ENCODE peak calls at places on chromosomes 13 and 19, in five cellular contexts. One of them, this sample, is unnamed.

GRCh38 chr19:1236566-1236965 is 1.2 kb downstream of the CBARP start:
- DNase-seq in AG04450: no peak
- DNase-seq in neural progenitor cell: peak; percentile 68
- DNase-seq in cardiac muscle cell: no peak
- DNase-seq in pancreas: no peak
- DNase-seq in this sample: no peak

GRCh38 chr13:24516919-24517318 is 4.3 kb upstream of the PARP4 start:
- DNase-seq in AG04450: no peak
- DNase-seq in neural progenitor cell: no peak
- DNase-seq in cardiac muscle cell: no peak
- DNase-seq in pancreas: no peak
- DNase-seq in this sample: no peak

GRCh38 chr19:35419046-35419445 is 29.0 kb upstream of the FFAR2 start:
- DNase-seq in AG04450: no peak
- DNase-seq in neural progenitor cell: no peak
- DNase-seq in cardiac muscle cell: no peak
- DNase-seq in pancreas: no peak
- DNase-seq in this sample: no peak

GRCh38 chr19:13014101-13014920 is 19.0 kb downstream of the NFIX start:
- DNase-seq in AG04450: no peak
- DNase-seq in neural progenitor cell: peak; percentile 82
- DNase-seq in cardiac muscle cell: peak; percentile 60
- DNase-seq in pancreas: no peak
- DNase-seq in this sample: no peak

GRCh38 chr19:511101-511841 is 4.0 kb downstream of the TPGS1 start:
- DNase-seq in AG04450: no peak
- DNase-seq in neural progenitor cell: peak; percentile 75
- DNase-seq in cardiac muscle cell: peak; percentile 72
- DNase-seq in pancreas: no peak
- DNase-seq in this sample: no peak

GRCh38 chr13:30119476-30119875 is 187.9 kb downstream of the KATNAL1 start:
- DNase-seq in AG04450: no peak
- DNase-seq in neural progenitor cell: no peak
- DNase-seq in cardiac muscle cell: peak; percentile 74
- DNase-seq in pancreas: no peak
- DNase-seq in this sample: no peak

GRCh38 chr13:108155185-108156106 is 59.9 kb downstream of the LIG4 start:
- DNase-seq in AG04450: no peak
- DNase-seq in neural progenitor cell: peak; percentile 52
- DNase-seq in cardiac muscle cell: peak; percentile 64
- DNase-seq in pancreas: peak; percentile 32
- DNase-seq in this sample: peak; percentile 80

GRCh38 chr19:6817179-6817578 is 44.7 kb downstream of the VAV1 start:
- DNase-seq in AG04450: no peak
- DNase-seq in neural progenitor cell: no peak
- DNase-seq in cardiac muscle cell: no peak
- DNase-seq in pancreas: no peak
- DNase-seq in this sample: no peak

GRCh38 chr13:75643693-75644092 is 7.6 kb downstream of the LMO7 start:
- DNase-seq in AG04450: no peak
- DNase-seq in neural progenitor cell: no peak
- DNase-seq in cardiac muscle cell: no peak
- DNase-seq in pancreas: no peak
- DNase-seq in this sample: no peak

GRCh38 chr19:4472174-4472974 is at the start of gene HDGFL2:
- DNase-seq in AG04450: no peak
- DNase-seq in neural progenitor cell: peak; percentile 38
- DNase-seq in cardiac muscle cell: no peak
- DNase-seq in pancreas: no peak
- DNase-seq in this sample: no peak

GRCh38 chr19:13757805-13758772 is 6.2 kb upstream of the MRI1 start:
- DNase-seq in AG04450: no peak
- DNase-seq in neural progenitor cell: no peak
- DNase-seq in cardiac muscle cell: no peak
- DNase-seq in pancreas: no peak
- DNase-seq in this sample: no peak

GRCh38 chr13:85864963-85865530 is 65.8 kb upstream of the SLITRK6 start:
- DNase-seq in AG04450: peak; percentile 3
- DNase-seq in neural progenitor cell: peak; percentile 58
- DNase-seq in cardiac muscle cell: peak; percentile 1
- DNase-seq in pancreas: no peak
- DNase-seq in this sample: peak; percentile 54

GRCh38 chr13:94583926-94584325 is 12.0 kb downstream of the TGDS start:
- DNase-seq in AG04450: no peak
- DNase-seq in neural progenitor cell: no peak
- DNase-seq in cardiac muscle cell: peak; percentile 8
- DNase-seq in pancreas: no peak
- DNase-seq in this sample: no peak

GRCh38 chr19:35216833-35217707 is 11.5 kb downstream of the FAM187B start:
- DNase-seq in AG04450: no peak
- DNase-seq in neural progenitor cell: no peak
- DNase-seq in cardiac muscle cell: no peak
- DNase-seq in pancreas: peak; percentile 14
- DNase-seq in this sample: peak; percentile 43

GRCh38 chr19:4686700-4687099 is 16.6 kb upstream of the MYDGF start:
- DNase-seq in AG04450: no peak
- DNase-seq in neural progenitor cell: no peak
- DNase-seq in cardiac muscle cell: no peak
- DNase-seq in pancreas: no peak
- DNase-seq in this sample: no peak

GRCh38 chr19:2616741-2617392 is 85.6 kb downstream of the GNG7 start:
- DNase-seq in AG04450: no peak
- DNase-seq in neural progenitor cell: no peak
- DNase-seq in cardiac muscle cell: no peak
- DNase-seq in pancreas: no peak
- DNase-seq in this sample: no peak

GRCh38 chr19:56476671-56477428 is at the start of gene ZNF667:
- DNase-seq in AG04450: no peak
- DNase-seq in neural progenitor cell: peak; percentile 7
- DNase-seq in cardiac muscle cell: peak; percentile 31
- DNase-seq in pancreas: no peak
- DNase-seq in this sample: peak; percentile 34

GRCh38 chr19:50514346-50515167 is 844 bp upstream of the ASPDH start:
- DNase-seq in AG04450: no peak
- DNase-seq in neural progenitor cell: peak; percentile 38
- DNase-seq in cardiac muscle cell: no peak
- DNase-seq in pancreas: no peak
- DNase-seq in this sample: no peak

GRCh38 chr19:8333771-8334457 is 9.1 kb downstream of the KANK3 start:
- DNase-seq in AG04450: no peak
- DNase-seq in neural progenitor cell: peak; percentile 68
- DNase-seq in cardiac muscle cell: no peak
- DNase-seq in pancreas: no peak
- DNase-seq in this sample: no peak

GRCh38 chr19:3459322-3459881 is 20.9 kb downstream of the SMIM24 start:
- DNase-seq in AG04450: peak; percentile 58
- DNase-seq in neural progenitor cell: no peak
- DNase-seq in cardiac muscle cell: peak; percentile 96
- DNase-seq in pancreas: peak; percentile 78
- DNase-seq in this sample: peak; percentile 92

GRCh38 chr13:98900442-98900841 is 77.4 kb downstream of the DOCK9 start:
- DNase-seq in AG04450: no peak
- DNase-seq in neural progenitor cell: no peak
- DNase-seq in cardiac muscle cell: no peak
- DNase-seq in pancreas: no peak
- DNase-seq in this sample: no peak

GRCh38 chr19:44228318-44228717 is 16.0 kb downstream of the ZNF227 start:
- DNase-seq in AG04450: no peak
- DNase-seq in neural progenitor cell: no peak
- DNase-seq in cardiac muscle cell: no peak
- DNase-seq in pancreas: no peak
- DNase-seq in this sample: no peak

GRCh38 chr13:94556016-94556415 is 39.9 kb downstream of the TGDS start:
- DNase-seq in AG04450: no peak
- DNase-seq in neural progenitor cell: no peak
- DNase-seq in cardiac muscle cell: no peak
- DNase-seq in pancreas: no peak
- DNase-seq in this sample: no peak

GRCh38 chr13:47588676-47589075 is 412.4 kb downstream of the SUCLA2 start:
- DNase-seq in AG04450: no peak
- DNase-seq in neural progenitor cell: no peak
- DNase-seq in cardiac muscle cell: peak; percentile 12
- DNase-seq in pancreas: no peak
- DNase-seq in this sample: no peak

DNA sequence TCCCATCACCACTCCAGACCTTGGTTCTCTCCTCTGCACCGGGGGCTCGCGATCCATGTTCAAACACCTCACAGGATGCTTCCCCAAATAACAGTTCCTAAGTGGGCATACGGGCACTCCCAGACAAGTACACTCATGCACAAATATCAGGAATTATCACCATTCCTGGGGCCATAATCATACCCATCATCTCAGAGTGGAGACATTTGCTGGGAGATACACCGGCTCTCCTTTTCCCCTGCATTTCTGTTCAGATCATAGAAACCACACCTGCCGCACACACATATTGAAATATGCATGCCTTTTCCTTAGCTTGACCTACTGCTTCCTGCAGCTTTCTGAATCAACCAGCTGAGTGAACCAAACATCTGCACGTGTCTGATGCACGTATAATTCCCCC is 33.9 kb upstream of the MBNL2 start:
- DNase-seq in AG04450: no peak
- DNase-seq in neural progenitor cell: no peak
- DNase-seq in cardiac muscle cell: no peak
- DNase-seq in pancreas: no peak
- DNase-seq in this sample: no peak
- H3K4me3 ChIP-seq in AG04450: no peak overlapping the region
- H3K4me3 ChIP-seq in neural progenitor cell: no peak overlapping the region
- H3K4me3 ChIP-seq in cardiac muscle cell: no peak overlapping the region
- H3K4me3 ChIP-seq in pancreas: no peak overlapping the region
- H3K4me3 ChIP-seq in this sample: no peak overlapping the region

DNA sequence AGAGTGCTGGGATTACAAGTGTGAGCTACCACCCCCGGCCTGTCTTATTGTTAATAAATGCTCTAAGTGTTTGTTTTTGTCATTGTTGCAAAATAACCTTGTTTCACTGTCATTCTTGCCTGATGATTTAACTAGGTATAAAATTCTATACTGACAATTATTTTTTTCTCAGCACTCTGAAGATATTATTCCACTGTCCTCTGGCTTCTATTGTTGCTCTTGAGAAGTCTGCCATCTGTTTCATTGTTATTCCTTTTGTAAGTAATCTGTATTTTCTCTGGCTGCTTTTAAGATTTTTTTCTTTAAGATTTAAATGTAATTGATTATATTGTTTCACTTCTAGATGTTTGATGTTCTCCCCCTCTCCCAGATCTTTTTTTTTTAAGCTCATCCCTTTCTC is 17.6 kb downstream of the ZNF420 start:
- DNase-seq in AG04450: no peak
- DNase-seq in neural progenitor cell: no peak
- DNase-seq in cardiac muscle cell: no peak
- DNase-seq in pancreas: no peak
- DNase-seq in this sample: no peak
- H3K9me3 ChIP-seq in AG04450: peaks cover 25% of the 10 kb centered on the region
- H3K9me3 ChIP-seq in neural progenitor cell: peaks cover 25% of the 10 kb centered on the region
- H3K9me3 ChIP-seq in cardiac muscle cell: no peaks in the 10 kb centered on the region
- H3K9me3 ChIP-seq in pancreas: peaks cover 7% of the 10 kb centered on the region
- H3K9me3 ChIP-seq in this sample: no peaks in the 10 kb centered on the region

GRCh38 chr19:31532034-31532433 is 182.8 kb upstream of the TSHZ3 start:
- DNase-seq in AG04450: no peak
- DNase-seq in neural progenitor cell: no peak
- DNase-seq in cardiac muscle cell: no peak
- DNase-seq in pancreas: no peak
- DNase-seq in this sample: no peak

GRCh38 chr19:31529121-31529520 is 179.9 kb upstream of the TSHZ3 start:
- DNase-seq in AG04450: no peak
- DNase-seq in neural progenitor cell: no peak
- DNase-seq in cardiac muscle cell: no peak
- DNase-seq in pancreas: no peak
- DNase-seq in this sample: no peak

GRCh38 chr19:31531326-31531725 is 182.1 kb upstream of the TSHZ3 start:
- DNase-seq in AG04450: no peak
- DNase-seq in neural progenitor cell: no peak
- DNase-seq in cardiac muscle cell: no peak
- DNase-seq in pancreas: no peak
- DNase-seq in this sample: no peak

GRCh38 chr19:31533114-31533513 is 183.9 kb upstream of the TSHZ3 start:
- DNase-seq in AG04450: no peak
- DNase-seq in neural progenitor cell: no peak
- DNase-seq in cardiac muscle cell: peak; percentile 47
- DNase-seq in pancreas: no peak
- DNase-seq in this sample: no peak

DNA sequence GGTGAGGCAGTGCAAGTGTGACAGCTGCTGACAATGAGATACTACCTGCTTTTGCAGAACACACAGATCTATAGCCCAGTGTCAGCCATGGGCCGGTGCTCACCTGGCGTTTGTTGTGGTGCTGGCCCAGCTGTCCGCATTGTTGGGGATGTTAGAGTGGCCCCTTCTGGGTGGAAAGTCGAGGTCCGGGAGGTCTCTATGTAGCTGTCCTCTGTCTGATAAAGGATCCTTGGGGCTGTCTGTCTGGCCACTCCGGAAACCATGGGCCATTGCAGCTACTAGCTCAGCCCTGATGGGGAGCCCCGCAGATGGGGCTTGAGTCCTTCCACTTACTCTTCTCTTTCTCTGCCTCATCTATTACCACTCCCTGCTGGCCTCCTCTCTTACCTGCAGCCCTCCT is 181.5 kb upstream of the TSHZ3 start:
- DNase-seq in AG04450: no peak
- DNase-seq in neural progenitor cell: no peak
- DNase-seq in cardiac muscle cell: no peak
- DNase-seq in pancreas: no peak
- DNase-seq in this sample: no peak
- TF ChIP-seq CTCF in AG04450: no peak
- TF ChIP-seq CTCF in neural progenitor cell: no peak
- TF ChIP-seq CTCF in cardiac muscle cell: no peak
- TF ChIP-seq CTCF in pancreas: no peak
- TF ChIP-seq CTCF in this sample: no peak

GRCh38 chr13:109768176-109768575 is 18.2 kb downstream of the IRS2 start:
- DNase-seq in AG04450: no peak
- DNase-seq in neural progenitor cell: no peak
- DNase-seq in cardiac muscle cell: no peak
- DNase-seq in pancreas: no peak
- DNase-seq in this sample: no peak

GRCh38 chr13:109769275-109769674 is 17.1 kb downstream of the IRS2 start:
- DNase-seq in AG04450: no peak
- DNase-seq in neural progenitor cell: no peak
- DNase-seq in cardiac muscle cell: no peak
- DNase-seq in pancreas: no peak
- DNase-seq in this sample: no peak

GRCh38 chr13:109764474-109765292 is 21.7 kb downstream of the IRS2 start:
- DNase-seq in AG04450: no peak
- DNase-seq in neural progenitor cell: peak; percentile 24
- DNase-seq in cardiac muscle cell: no peak
- DNase-seq in pancreas: no peak
- DNase-seq in this sample: no peak

GRCh38 chr13:109768616-109769015 is 17.8 kb downstream of the IRS2 start:
- DNase-seq in AG04450: no peak
- DNase-seq in neural progenitor cell: no peak
- DNase-seq in cardiac muscle cell: no peak
- DNase-seq in pancreas: no peak
- DNase-seq in this sample: no peak

DNA sequence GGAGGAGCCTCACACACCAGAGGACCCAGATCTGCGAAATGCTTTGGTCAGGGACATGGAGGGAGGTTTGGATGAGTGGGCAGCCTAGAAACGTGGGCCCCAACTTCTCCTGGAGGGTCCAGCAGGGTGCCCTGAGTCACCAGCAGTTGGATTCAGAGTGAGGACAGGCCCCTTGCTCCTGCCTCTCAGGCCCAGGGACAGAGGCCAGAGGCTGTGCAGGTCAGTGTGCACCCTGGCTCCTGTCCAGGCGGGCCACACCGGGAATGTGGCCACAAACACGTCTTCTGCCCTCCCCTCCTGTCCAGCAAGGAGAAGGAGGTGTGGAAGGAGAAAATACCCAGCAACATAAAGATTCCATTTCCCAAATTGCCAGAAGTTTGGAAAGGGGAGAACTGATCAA is 19.4 kb downstream of the IRS2 start:
- DNase-seq in AG04450: no peak
- DNase-seq in neural progenitor cell: no peak
- DNase-seq in cardiac muscle cell: no peak
- DNase-seq in pancreas: no peak
- DNase-seq in this sample: no peak
- H3K4me3 ChIP-seq in AG04450: no peak overlapping the region
- H3K4me3 ChIP-seq in neural progenitor cell: no peak overlapping the region
- H3K4me3 ChIP-seq in cardiac muscle cell: no peak overlapping the region
- H3K4me3 ChIP-seq in pancreas: no peak overlapping the region
- H3K4me3 ChIP-seq in this sample: no peak overlapping the region

This sample was measured in testis.